ENCODE peak calls at places on chromosomes 1 and 21, in ten cellular contexts. N is CD8-positive, alpha-beta memory T cell; J is left lung; H is lung; K is fibroblast of lung; Y is hepatocyte; T is testis; F is psoas muscle; C is heart right ventricle; Q is BE2C. A is an unnamed sample. For H3K9me3, the result is how much of the 10 kb centered on the place peaks cover.

GRCh38 chr1:63774617-63775417 is 1.0 kb downstream of the ROR1 start:
- DNase-seq in N (no peak), J (peak), H (peak), K (peak), Y (peak), T (peak), F (peak), C (peak), Q (peak), A (peak)

GRCh38 chr1:58290685-58291372 is 255.7 kb downstream of the OMA1 start:
- DNase-seq in N (no peak), J (no peak), H (no peak), K (peak), Y (peak), T (peak), F (no peak), C (peak), Q (no peak), A (no peak)

GRCh38 chr1:16971330-16972209 is 8.8 kb downstream of the MFAP2 start:
- DNase-seq in N (no peak), J (no peak), H (peak), K (peak), Y (peak), T (no peak), F (no peak), C (no peak), Q (peak), A (no peak)

GRCh38 chr1:196380311-196380710 is 227.9 kb downstream of the KCNT2 start:
- DNase-seq in N (no peak), J (no peak), H (no peak), K (no peak), Y (peak), T (no peak), F (no peak), C (no peak), Q (no peak), A (no peak)

GRCh38 chr1:56389813-56390539 is 189.4 kb downstream of the PLPP3 start:
- DNase-seq in N (no peak), J (no peak), H (peak), K (peak), Y (no peak), T (no peak), F (no peak), C (no peak), Q (peak), A (no peak)

GRCh38 chr1:243580072-243580471 is 270.0 kb downstream of the AKT3 start:
- DNase-seq in N (no peak), J (no peak), H (no peak), K (peak), Y (peak), T (no peak), F (no peak), C (no peak), Q (peak), A (no peak)

GRCh38 chr1:230121950-230122349 is 54.9 kb downstream of the GALNT2 start:
- DNase-seq in N (no peak), J (no peak), H (no peak), K (no peak), Y (no peak), T (no peak), F (no peak), C (no peak), Q (no peak), A (peak)

GRCh38 chr1:1387098-1388077 is 11.7 kb downstream of the CCNL2 start:
- DNase-seq in N (no peak), J (no peak), H (no peak), K (no peak), Y (no peak), T (no peak), F (no peak), C (no peak), Q (no peak), A (no peak)

GRCh38 chr1:75100481-75101092 is 33.6 kb upstream of the LHX8 start:
- DNase-seq in N (no peak), J (no peak), H (no peak), K (no peak), Y (peak), T (no peak), F (no peak), C (no peak), Q (no peak), A (no peak)

GRCh38 chr1:54238353-54239040 is 38.5 kb downstream of the MRPL37 start:
- DNase-seq in N (no peak), J (no peak), H (no peak), K (no peak), Y (no peak), T (no peak), F (no peak), C (no peak), Q (no peak), A (no peak)

GRCh38 chr1:17043676-17044075 is 10.2 kb downstream of the SDHB start:
- DNase-seq in N (no peak), J (no peak), H (no peak), K (no peak), Y (no peak), T (no peak), F (no peak), C (no peak), Q (no peak), A (no peak)

GRCh38 chr1:209190591-209191241 is 392.8 kb upstream of the CAMK1G start:
- DNase-seq in N (no peak), J (no peak), H (peak), K (peak), Y (peak), T (peak), F (peak), C (peak), Q (peak), A (peak)

GRCh38 chr1:59422921-59423575 is 126.2 kb downstream of the FGGY start:
- DNase-seq in N (no peak), J (peak), H (peak), K (no peak), Y (peak), T (peak), F (peak), C (peak), Q (peak), A (peak)

GRCh38 chr1:17065667-17066066 is 11.8 kb upstream of the SDHB start:
- DNase-seq in N (no peak), J (no peak), H (no peak), K (no peak), Y (no peak), T (no peak), F (no peak), C (no peak), Q (no peak), A (no peak)

GRCh38 chr1:10724052-10724494 is 72.4 kb downstream of the CASZ1 start:
- DNase-seq in N (no peak), J (peak), H (peak), K (peak), Y (peak), T (no peak), F (peak), C (peak), Q (no peak), A (peak)

GRCh38 chr21:32916522-32917099 is 109.1 kb upstream of the OLIG2 start:
- DNase-seq in N (no peak), J (no peak), H (no peak), K (no peak), Y (no peak), T (no peak), F (no peak), C (no peak), Q (peak), A (no peak)

GRCh38 chr21:40056031-40056430 is 188.8 kb downstream of the PCP4 start:
- DNase-seq in N (no peak), J (no peak), H (no peak), K (no peak), Y (no peak), T (no peak), F (no peak), C (no peak), Q (no peak), A (no peak)

DNA sequence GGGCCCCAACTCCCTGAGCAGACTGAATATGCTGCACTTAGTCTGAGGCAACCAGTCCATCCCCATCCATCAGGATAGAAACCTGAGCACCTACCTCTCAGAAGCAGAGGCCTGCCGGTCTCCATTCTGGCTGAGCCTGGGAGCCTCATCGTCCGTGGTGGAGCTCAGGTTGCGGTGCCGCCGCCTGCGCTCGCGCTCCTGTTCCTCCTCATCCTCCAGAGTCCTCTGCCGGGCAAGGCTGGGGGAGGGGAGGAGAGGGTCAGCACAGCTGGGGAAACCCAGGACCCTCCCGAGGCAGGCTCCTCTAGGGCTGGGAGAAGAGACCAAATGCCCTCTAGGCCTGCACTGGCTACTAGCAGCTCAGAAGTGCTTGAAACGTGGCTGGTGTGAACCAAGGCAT is 10.1 kb downstream of the LAD1 start:
- DNase-seq in N (no peak), J (no peak), H (no peak), K (no peak), Y (no peak), T (no peak), F (no peak), C (no peak), Q (no peak), A (no peak)
- H3K9me3 ChIP-seq in N (under half), J (under half), H (under half), K (under half), Y (under half), T (under half), F (under half), C (under half), Q (under half), A (under half)

DNA sequence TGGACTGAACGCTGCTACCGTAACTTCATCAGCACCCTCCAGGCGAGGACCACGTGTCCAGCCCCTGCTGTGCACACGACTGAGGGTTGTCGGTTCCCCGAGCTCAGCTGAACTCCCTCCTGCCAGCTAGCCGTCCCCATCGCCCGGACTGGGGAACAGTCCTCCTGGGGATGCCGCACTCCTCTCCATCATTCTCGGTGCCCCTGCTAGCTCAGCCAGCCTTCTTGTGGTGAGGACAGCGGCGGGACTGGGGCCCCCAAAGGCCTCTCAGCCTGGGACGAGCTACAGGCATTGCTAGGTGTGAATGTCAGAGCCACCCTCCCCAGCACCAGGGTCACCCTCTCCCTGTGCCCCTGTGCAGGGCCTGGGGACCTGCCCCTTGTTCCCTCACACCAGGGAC is 8.8 kb upstream of the TTC34 start:
- DNase-seq in N (no peak), J (no peak), H (no peak), K (no peak), Y (no peak), T (no peak), F (no peak), C (no peak), Q (no peak), A (no peak)
- H3K9me3 ChIP-seq in N (under half), J (under half), H (under half), K (under half), Y (under half), T (under half), F (under half), C (under half), Q (under half), A (under half)

GRCh38 chr1:111739222-111739983 is at the start of gene INKA2:
- DNase-seq in N (peak), J (peak), H (peak), K (peak), Y (peak), T (peak), F (peak), C (peak), Q (peak), A (peak)
- H3K9me3 ChIP-seq in N (under half), J (under half), H (under half), K (under half), Y (under half), T (under half), F (under half), C (under half), Q (under half), A (under half)

GRCh38 chr1:188611432-188611831 is 1782.7 kb downstream of the PLA2G4A start:
- DNase-seq in N (no peak), J (no peak), H (no peak), K (no peak), Y (no peak), T (no peak), F (no peak), C (no peak), Q (no peak), A (no peak)
- H3K9me3 ChIP-seq in N (under half), J (under half), H (under half), K (under half), Y (under half), T (under half), F (under half), C (under half), Q (under half), A (under half)

GRCh38 chr1:2910211-2910610 is 108.7 kb upstream of the TTC34 start:
- DNase-seq in N (no peak), J (no peak), H (no peak), K (no peak), Y (no peak), T (no peak), F (no peak), C (no peak), Q (no peak), A (no peak)
- H3K9me3 ChIP-seq in N (under half), J (under half), H (under half), K (under half), Y (under half), T (under half), F (under half), C (under half), Q (under half), A (under half)

GRCh38 chr1:247164694-247165093 is 7.1 kb downstream of the ZNF124 start:
- DNase-seq in N (no peak), J (no peak), H (no peak), K (no peak), Y (no peak), T (no peak), F (no peak), C (no peak), Q (no peak), A (no peak)
- H3K9me3 ChIP-seq in N (under half), J (half or more), H (under half), K (under half), Y (half or more), T (under half), F (half or more), C (under half), Q (under half), A (half or more)

GRCh38 chr1:2785631-2786328 is 15.7 kb downstream of the TTC34 start:
- DNase-seq in N (peak), J (no peak), H (no peak), K (no peak), Y (no peak), T (no peak), F (peak), C (no peak), Q (no peak), A (no peak)
- H3K9me3 ChIP-seq in N (under half), J (under half), H (under half), K (under half), Y (under half), T (under half), F (under half), C (under half), Q (under half), A (under half)

DNA sequence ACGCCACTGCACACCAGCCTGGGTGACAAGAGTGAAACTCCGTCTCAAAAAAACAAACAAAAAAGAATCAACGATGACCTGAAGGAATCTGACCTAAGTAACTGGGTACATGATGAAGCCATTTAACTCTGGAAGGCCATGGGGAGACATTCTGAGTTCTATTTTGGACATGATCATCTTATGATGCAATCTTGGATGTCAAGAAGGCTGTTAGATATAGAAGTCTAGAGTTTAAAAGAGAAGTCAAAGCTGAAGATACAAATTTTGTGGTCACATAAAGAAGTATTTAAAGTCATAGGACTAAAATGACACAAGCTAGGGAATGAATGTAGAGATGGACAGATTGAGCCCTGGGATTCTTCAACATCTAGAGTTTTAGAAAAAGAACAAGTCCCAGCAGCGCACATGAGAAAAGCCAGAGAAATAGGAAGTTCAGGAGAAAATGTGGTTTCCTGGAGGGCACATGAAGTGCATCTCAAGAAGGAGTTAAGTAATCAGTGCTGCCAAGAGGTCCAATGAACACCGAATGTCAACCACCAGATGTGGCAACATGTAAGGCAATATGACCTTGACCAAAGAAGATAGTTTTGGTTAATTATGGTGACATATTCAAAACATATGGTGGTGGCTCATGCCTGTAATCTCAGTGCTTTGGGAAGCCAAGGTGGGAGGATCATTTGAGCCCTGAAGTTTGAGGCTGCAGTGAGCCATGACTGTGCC is 26.8 kb downstream of the ELK4 start:
- DNase-seq in N (no peak), J (no peak), H (no peak), K (no peak), Y (no peak), T (no peak), F (no peak), C (no peak), Q (no peak), A (no peak)
- H3K9me3 ChIP-seq in N (under half), J (under half), H (under half), K (under half), Y (under half), T (under half), F (under half), C (under half), Q (under half), A (under half)

GRCh38 chr1:235397733-235398132 is 30.5 kb downstream of the TBCE start:
- DNase-seq in N (no peak), J (no peak), H (no peak), K (peak), Y (peak), T (no peak), F (no peak), C (no peak), Q (no peak), A (no peak)
- H3K9me3 ChIP-seq in N (under half), J (under half), H (under half), K (under half), Y (under half), T (under half), F (under half), C (under half), Q (under half), A (under half)

DNA sequence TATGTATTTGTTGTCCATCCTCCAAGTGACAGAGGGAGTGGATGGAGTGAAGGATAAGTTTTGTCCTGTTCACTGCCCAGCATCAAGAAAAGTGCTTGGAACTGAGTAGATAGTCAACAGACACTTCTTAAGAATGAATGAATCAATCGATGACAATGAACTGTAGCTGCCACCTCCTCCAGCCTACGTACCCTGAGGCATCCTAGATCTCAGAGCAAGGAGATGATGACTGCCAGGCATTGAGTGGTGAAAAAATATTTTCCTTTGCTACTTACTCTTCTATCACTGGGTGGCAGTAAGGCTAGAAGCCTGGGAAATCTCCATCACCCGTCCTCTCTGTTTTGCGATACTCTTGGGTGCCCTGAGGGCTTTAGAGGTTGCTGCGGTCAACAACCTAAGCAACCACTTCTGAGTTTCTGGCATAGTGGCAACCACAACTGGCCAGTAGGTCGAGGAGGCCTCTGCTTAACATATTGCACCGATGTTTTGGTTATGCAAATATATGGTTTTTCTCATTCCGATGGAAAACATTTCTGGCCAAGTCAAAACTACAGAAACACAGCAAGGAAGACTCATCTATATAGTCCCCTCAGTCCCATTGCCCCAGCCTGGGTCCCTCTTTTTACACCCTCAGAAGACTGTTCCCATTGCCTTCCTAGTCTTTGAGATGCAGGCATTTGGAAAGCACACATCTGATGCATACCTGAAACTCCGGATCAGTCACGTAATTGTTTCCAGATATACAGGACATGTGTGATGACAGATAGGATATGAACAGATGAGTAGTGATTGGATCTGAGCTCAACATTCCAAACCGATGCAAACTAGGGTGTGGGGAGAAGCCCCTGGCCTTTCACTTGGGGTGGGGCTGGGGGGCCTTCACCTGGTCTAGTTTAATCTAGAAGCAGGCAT is 136.8 kb downstream of the RUNX1 start:
- DNase-seq in N (no peak), J (no peak), H (no peak), K (no peak), Y (no peak), T (no peak), F (no peak), C (no peak), Q (no peak), A (no peak)
- H3K9me3 ChIP-seq in N (under half), J (under half), H (under half), K (under half), Y (under half), T (under half), F (under half), C (under half), Q (under half), A (under half)